ENCODE peak calls at places on chromosomes 2 and 18, in nine cellular contexts. S is myocyte; A is left lung; J is Kasumi-1; N is naive B cell; K is mesenchymal stem cell; I is HFFc6; E is posterior cingulate gyrus; X is activated naive CD4-positive, alpha-beta T cell treated with anti-CD3 and anti-CD28 coated beads for 36 hours. W is an unnamed sample.

GRCh38 chr18:61727241-61727640 is 165.6 kb downstream of the RNF152 start:
- DNase-seq in S (no peak), A (no peak), J (no peak), N (no peak), K (peak), I (peak), E (no peak), X (no peak), W (no peak)

GRCh38 chr18:21179590-21180220 is 62.3 kb upstream of the GREB1L start:
- DNase-seq in S (peak), A (no peak), J (peak), N (peak), K (peak), I (peak), E (no peak), X (peak), W (peak)

GRCh38 chr18:74672371-74672770 is 74.7 kb downstream of the ZNF407 start:
- DNase-seq in S (no peak), A (no peak), J (no peak), N (no peak), K (no peak), I (no peak), E (no peak), X (no peak), W (no peak)

GRCh38 chr2:237513693-237514092 is 26.6 kb downstream of the MLPH start:
- DNase-seq in S (no peak), A (no peak), J (no peak), N (no peak), K (no peak), I (no peak), E (no peak), X (no peak), W (no peak)

GRCh38 chr2:119169717-119170116 is 11.2 kb upstream of the C1QL2 start:
- DNase-seq in S (no peak), A (no peak), J (no peak), N (no peak), K (no peak), I (no peak), E (no peak), X (no peak), W (no peak)

GRCh38 chr2:127219716-127220090 is 396 bp downstream of the CYP27C1 start:
- DNase-seq in S (no peak), A (no peak), J (no peak), N (no peak), K (no peak), I (no peak), E (no peak), X (no peak), W (peak)

GRCh38 chr2:26970244-26970927 is at the start of gene MAPRE3:
- DNase-seq in S (peak), A (peak), J (peak), N (peak), K (peak), I (peak), E (peak), X (peak), W (peak)

GRCh38 chr2:236627193-236627592 is 57.6 kb downstream of the ACKR3 start:
- DNase-seq in S (no peak), A (no peak), J (no peak), N (no peak), K (no peak), I (no peak), E (no peak), X (no peak), W (no peak)

GRCh38 chr2:175030380-175031271 is 25.4 kb upstream of the CHN1 start:
- DNase-seq in S (peak), A (no peak), J (peak), N (no peak), K (peak), I (peak), E (no peak), X (peak), W (peak)